ENCODE peak calls at places on chromosomes 2 and 18, in six cellular contexts. One of them, this sample, is unnamed.

GRCh38 chr2:10876394-10876793 is 35.3 kb upstream of the KCNF1 start:
- DNase-seq in H7: no peak
- DNase-seq in cortex of kidney: no peak
- DNase-seq in sigmoid colon: no peak
- DNase-seq in activated T-cell treated with anti-CD3 and anti-CD28 coated beads for 1 hour: no peak
- DNase-seq in NCI-H2081: no peak
- DNase-seq in this sample: no peak

GRCh38 chr18:72984290-72984689 is 116.5 kb upstream of the NETO1 start:
- DNase-seq in H7: no peak
- DNase-seq in cortex of kidney: no peak
- DNase-seq in sigmoid colon: no peak
- DNase-seq in activated T-cell treated with anti-CD3 and anti-CD28 coated beads for 1 hour: no peak
- DNase-seq in NCI-H2081: no peak
- DNase-seq in this sample: no peak

GRCh38 chr18:25425030-25425429 is 73.1 kb upstream of the ZNF521 start:
- DNase-seq in H7: no peak
- DNase-seq in cortex of kidney: no peak
- DNase-seq in sigmoid colon: no peak
- DNase-seq in activated T-cell treated with anti-CD3 and anti-CD28 coated beads for 1 hour: no peak
- DNase-seq in NCI-H2081: no peak
- DNase-seq in this sample: no peak

GRCh38 chr2:25885933-25886332 is 7.6 kb upstream of the ASXL2 start:
- DNase-seq in H7: no peak
- DNase-seq in cortex of kidney: no peak
- DNase-seq in sigmoid colon: no peak
- DNase-seq in activated T-cell treated with anti-CD3 and anti-CD28 coated beads for 1 hour: no peak
- DNase-seq in NCI-H2081: no peak
- DNase-seq in this sample: no peak

GRCh38 chr2:32864761-32865160 is 82.0 kb upstream of the LTBP1 start:
- DNase-seq in H7: no peak
- DNase-seq in cortex of kidney: no peak
- DNase-seq in sigmoid colon: no peak
- DNase-seq in activated T-cell treated with anti-CD3 and anti-CD28 coated beads for 1 hour: no peak
- DNase-seq in NCI-H2081: no peak
- DNase-seq in this sample: no peak

GRCh38 chr2:99554238-99554637 is 64.4 kb upstream of the REV1 start:
- DNase-seq in H7: peak
- DNase-seq in cortex of kidney: no peak
- DNase-seq in sigmoid colon: no peak
- DNase-seq in activated T-cell treated with anti-CD3 and anti-CD28 coated beads for 1 hour: no peak
- DNase-seq in NCI-H2081: no peak
- DNase-seq in this sample: no peak

GRCh38 chr2:221573430-221574230 is 1.5 kb upstream of the EPHA4 start:
- DNase-seq in H7: peak
- DNase-seq in cortex of kidney: peak
- DNase-seq in sigmoid colon: peak
- DNase-seq in activated T-cell treated with anti-CD3 and anti-CD28 coated beads for 1 hour: peak
- DNase-seq in NCI-H2081: peak
- DNase-seq in this sample: peak

GRCh38 chr2:81195774-81196382 is 891.3 kb upstream of the LRRTM1 start:
- DNase-seq in H7: no peak
- DNase-seq in cortex of kidney: no peak
- DNase-seq in sigmoid colon: no peak
- DNase-seq in activated T-cell treated with anti-CD3 and anti-CD28 coated beads for 1 hour: no peak
- DNase-seq in NCI-H2081: no peak
- DNase-seq in this sample: no peak

GRCh38 chr2:234823877-234824376 is 127.9 kb upstream of the SH3BP4 start:
- DNase-seq in H7: no peak
- DNase-seq in cortex of kidney: no peak
- DNase-seq in sigmoid colon: peak
- DNase-seq in activated T-cell treated with anti-CD3 and anti-CD28 coated beads for 1 hour: no peak
- DNase-seq in NCI-H2081: no peak
- DNase-seq in this sample: no peak

This sample was measured in NCI-H1694.